ENCODE peak calls at places on chromosomes 16 and 17, in four cellular contexts. Y, Q, T and O are unnamed samples.

GRCh38 chr16:11697319-11697718 is 29.1 kb downstream of the SNN start:
- DNase-seq in T (no peak), Y (no peak), Q (no peak), O (no peak)

GRCh38 chr16:49085689-49086088 is 195.9 kb downstream of the CBLN1 start:
- DNase-seq in Y (no peak), Q (no peak), T (no peak), O (no peak)

GRCh38 chr17:79991924-79992656 is 43.6 kb downstream of the TBC1D16 start:
- DNase-seq in Y (peak), Q (no peak), T (no peak), O (no peak)

GRCh38 chr17:66506641-66507040 is 204.2 kb downstream of the PRKCA start:
- DNase-seq in Q (no peak), T (no peak), Y (no peak), O (no peak)

GRCh38 chr17:49201481-49201927 is 8.9 kb downstream of the GNGT2 start:
- DNase-seq in Y (no peak), T (no peak), Q (no peak), O (no peak)

GRCh38 chr16:89017543-89017942 is 40.5 kb upstream of the CBFA2T3 start:
- DNase-seq in Q (no peak), Y (no peak), T (no peak), O (no peak)

GRCh38 chr17:71632328-71632727 is 488.5 kb upstream of the SOX9 start:
- DNase-seq in T (no peak), Q (no peak), Y (no peak), O (no peak)

GRCh38 chr16:86735727-86736126 is 157.4 kb downstream of the FOXL1 start:
- DNase-seq in Q (no peak), Y (no peak), T (peak), O (no peak)

GRCh38 chr16:12433691-12434390 is 369.8 kb downstream of the CPPED1 start:
- DNase-seq in T (no peak), Y (no peak), Q (no peak), O (peak)

GRCh38 chr16:19186403-19186802 is 18.4 kb downstream of the SYT17 start:
- DNase-seq in Q (no peak), T (no peak), Y (no peak), O (no peak)

GRCh38 chr17:55794681-55795080 is 43.8 kb downstream of the PCTP start:
- DNase-seq in Y (no peak), Q (no peak), T (no peak), O (no peak)

GRCh38 chr16:88325087-88325750 is 57.5 kb upstream of the ZNF469 start:
- DNase-seq in T (peak), Y (no peak), Q (no peak), O (no peak)

GRCh38 chr17:17818088-17818526 is 18.7 kb downstream of the SREBF1 start:
- DNase-seq in Q (no peak), Y (no peak), T (no peak), O (no peak)

GRCh38 chr17:2024572-2025219 is 438 bp downstream of the RTN4RL1 start:
- DNase-seq in Y (no peak), T (peak), Q (no peak), O (no peak)

GRCh38 chr17:17506181-17506741 is 10.1 kb upstream of the RASD1 start:
- DNase-seq in T (peak), Y (no peak), Q (no peak), O (no peak)

GRCh38 chr16:63998-64913 is 8.2 kb downstream of the RHBDF1 start:
- DNase-seq in Y (no peak), Q (no peak), T (peak), O (no peak)

GRCh38 chr17:40664582-40665333 is at the start of gene KRT222:
- DNase-seq in Y (no peak), Q (no peak), T (no peak), O (no peak)

GRCh38 chr16:17133851-17134250 is 336.9 kb downstream of the XYLT1 start:
- DNase-seq in Y (no peak), Q (no peak), T (no peak), O (no peak)

GRCh38 chr17:66786101-66786500 is 48.8 kb upstream of the CACNG5 start:
- DNase-seq in T (no peak), Y (no peak), Q (no peak), O (no peak)

DNA sequence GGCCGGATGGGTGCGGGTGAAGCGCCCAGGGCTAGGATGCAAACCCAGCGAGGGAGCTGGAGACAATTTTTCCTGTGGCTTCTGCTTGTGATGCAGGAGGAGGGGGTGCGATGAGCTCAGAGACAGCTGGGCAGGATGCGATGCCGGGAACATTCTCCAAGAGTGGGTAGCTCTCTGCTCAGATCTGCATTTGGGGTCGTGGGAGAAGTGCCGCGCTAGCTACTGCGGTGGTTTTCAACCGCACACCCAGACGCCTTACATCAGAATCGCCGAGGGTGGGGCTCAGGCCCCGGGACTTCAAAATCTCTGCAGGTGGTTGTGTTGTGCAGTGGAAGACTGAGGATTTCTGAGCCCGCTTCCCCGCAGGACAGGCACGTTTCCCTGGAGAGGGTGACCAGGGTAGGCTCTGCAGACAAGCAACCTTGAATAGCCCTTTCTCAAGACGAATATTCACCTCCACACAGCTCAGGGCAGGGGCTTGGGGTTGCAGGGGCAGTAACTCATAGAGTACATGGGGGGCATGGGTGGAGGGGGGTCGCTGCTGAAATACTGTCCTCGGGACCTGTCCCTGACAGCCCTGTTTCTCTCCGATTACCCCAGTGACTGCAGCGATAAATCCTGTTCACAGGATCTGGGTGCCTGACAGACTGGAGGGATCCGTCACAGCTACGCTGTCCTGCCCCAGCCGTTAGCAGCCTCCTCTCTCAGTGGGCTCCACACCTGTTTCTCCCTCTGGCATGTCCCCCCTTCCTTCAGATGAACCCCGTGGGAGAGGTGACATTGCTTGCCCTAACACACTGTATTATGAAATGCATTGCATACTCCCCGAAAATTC is 63.3 kb downstream of the HAPSTR1 start:
- DNase-seq in Y (no peak), T (no peak), Q (no peak), O (no peak)
- H3K27ac ChIP-seq in Y (no peak), T (no peak), Q (no peak), O (no peak)

GRCh38 chr17:29049541-29050150 is 6.7 kb downstream of the PIPOX start:
- DNase-seq in T (no peak), Q (no peak), Y (no peak), O (no peak)
- H3K27ac ChIP-seq in T (no peak), Q (no peak), Y (no peak), O (no peak)

GRCh38 chr17:10836966-10837599 is 804 bp downstream of the PIRT start:
- DNase-seq in Y (no peak), Q (no peak), T (no peak), O (no peak)
- H3K27ac ChIP-seq in Y (no peak), Q (no peak), T (no peak), O (no peak)

DNA sequence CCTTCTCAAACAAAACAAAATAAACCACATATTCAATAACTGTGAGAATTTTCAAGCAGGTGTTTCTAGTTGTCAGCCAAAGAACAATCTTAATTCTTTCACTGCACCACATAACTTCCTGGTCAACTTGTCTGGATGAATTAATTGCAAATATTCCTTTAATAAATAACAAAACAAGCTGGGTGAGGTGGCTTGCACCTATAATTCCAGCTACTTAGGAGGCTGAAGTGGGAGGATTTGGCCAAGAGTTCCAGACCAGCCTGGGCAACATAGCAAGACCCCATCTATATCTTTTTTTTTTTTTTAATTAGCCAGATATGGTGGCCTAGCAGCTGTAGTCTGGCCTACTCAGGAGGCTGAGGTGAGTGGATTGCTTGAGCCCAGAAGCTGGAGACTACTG is 17.0 kb upstream of the PPM1D start:
- DNase-seq in Y (no peak), Q (no peak), T (no peak), O (no peak)
- H3K27ac ChIP-seq in Y (no peak), Q (no peak), T (no peak), O (no peak)

GRCh38 chr17:73288534-73289302 is 23.1 kb downstream of the CDC42EP4 start:
- DNase-seq in Y (no peak), Q (peak), T (peak), O (no peak)
- H3K27ac ChIP-seq in Y (peak), Q (peak), T (peak), O (peak)

GRCh38 chr17:78417531-78417909 is 39.1 kb downstream of the PGS1 start:
- DNase-seq in T (peak), Q (no peak), Y (no peak), O (no peak)

GRCh38 chr17:78416311-78416711 is 37.9 kb downstream of the PGS1 start:
- DNase-seq in T (no peak), Q (no peak), Y (no peak), O (no peak)

GRCh38 chr17:78416791-78417530 is 38.5 kb downstream of the PGS1 start:
- DNase-seq in Y (no peak), Q (peak), T (peak), O (no peak)

GRCh38 chr17:78419970-78420820 is 41.7 kb downstream of the PGS1 start:
- DNase-seq in Q (no peak), Y (no peak), T (no peak), O (no peak)

GRCh38 chr17:78418627-78419026 is 40.2 kb downstream of the PGS1 start:
- DNase-seq in T (no peak), Q (no peak), Y (no peak), O (no peak)
- H3K27ac ChIP-seq in T (peak), Q (peak), Y (no peak), O (no peak)

DNA sequence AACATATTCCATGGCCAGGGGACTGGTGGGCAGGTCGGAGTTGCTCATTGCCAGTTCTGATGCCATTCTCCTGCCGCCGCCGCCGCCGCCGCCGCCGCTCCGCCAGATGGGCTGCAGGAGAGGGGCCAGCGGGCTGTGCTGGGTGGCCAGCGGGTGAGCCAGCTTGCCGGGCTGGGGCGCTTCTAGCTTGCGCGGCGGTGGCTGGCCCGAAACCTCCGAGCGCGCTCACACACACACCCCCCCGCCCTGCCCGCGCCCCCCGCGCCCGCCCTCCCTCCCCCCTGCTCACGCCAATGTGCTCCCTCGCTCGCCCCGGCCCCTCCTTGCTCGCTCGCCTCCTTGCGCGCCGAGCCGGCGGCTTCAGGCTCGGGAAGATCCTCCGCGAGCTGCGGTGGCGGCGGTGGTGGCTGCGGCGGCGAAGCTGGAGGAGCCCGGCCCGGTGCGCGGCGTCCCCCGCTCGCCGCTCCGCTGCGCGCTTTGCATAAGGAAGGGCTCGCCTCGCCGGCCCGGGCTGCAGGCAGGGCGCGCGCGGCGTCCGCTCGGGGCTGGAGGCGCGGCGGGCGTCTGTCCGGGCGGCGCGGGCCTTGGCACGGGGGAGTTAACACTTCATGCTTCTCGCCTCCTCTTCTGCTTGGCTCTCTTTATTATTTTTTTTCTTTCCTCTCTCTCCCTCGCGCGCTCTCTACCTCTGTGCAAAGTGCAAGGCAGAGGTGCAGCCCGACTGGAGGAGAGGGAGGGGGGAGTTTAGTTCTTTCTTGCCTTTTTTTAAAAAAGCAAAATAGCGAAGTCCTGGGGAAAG is 501 bp downstream of the MAF start:
- DNase-seq in Q (no peak), T (peak), Y (peak), O (peak)
- H3K27ac ChIP-seq in Q (peak), T (peak), Y (peak), O (peak)

GRCh38 chr17:75270966-75271232 is at the start of gene MIF4GD:
- DNase-seq in T (no peak), Q (no peak), Y (no peak), O (no peak)
- H3K27ac ChIP-seq in T (peak), Q (peak), Y (peak), O (peak)

GRCh38 chr16:25007284-25007984 is 7.7 kb downstream of the ARHGAP17 start:
- DNase-seq in Y (no peak), Q (no peak), T (no peak), O (no peak)
- H3K27ac ChIP-seq in Y (no peak), Q (no peak), T (peak), O (no peak)